ENCODE peak calls at places on chromosome 12, in six cellular contexts. R is CD8-positive, alpha-beta memory T cell; H is CD4-positive, alpha-beta memory T cell; O is PC-9; D is mammary epithelial cell; K is tibial nerve. S is an unnamed sample. For H3K27me3 and H3K4me1, the result is how much of the 10 kb centered on the place peaks cover.

GRCh38 chr12:77940011-77940423 is 109.3 kb downstream of the NAV3 start:
- DNase-seq in R (no peak), H (no peak), O (peak), D (peak), K (no peak), S (no peak)

GRCh38 chr12:31590730-31591307 is at the start of gene DENND5B:
- DNase-seq in R (peak), H (peak), O (no peak), D (peak), K (peak), S (peak)

GRCh38 chr12:57127710-57128518 is at the start of gene LRP1:
- DNase-seq in R (peak), H (peak), O (peak), D (peak), K (peak), S (peak)

GRCh38 chr12:100141666-100141997 is 1.0 kb downstream of the BLTP3B start:
- DNase-seq in R (no peak), H (peak), O (peak), D (peak), K (no peak), S (no peak)

GRCh38 chr12:59088673-59089072 is 168.4 kb upstream of the LRIG3 start:
- DNase-seq in R (no peak), H (no peak), O (no peak), D (no peak), K (no peak), S (no peak)

GRCh38 chr12:131276501-131277185 is 322.9 kb downstream of the ADGRD1 start:
- DNase-seq in R (no peak), H (no peak), O (no peak), D (no peak), K (no peak), S (peak)

GRCh38 chr12:41709463-41710285 is 435.0 kb downstream of the GXYLT1 start:
- DNase-seq in R (no peak), H (no peak), O (no peak), D (peak), K (no peak), S (no peak)

GRCh38 chr12:108231109-108231905 is 102.2 kb downstream of the WSCD2 start:
- DNase-seq in R (no peak), H (no peak), O (no peak), D (no peak), K (no peak), S (no peak)

GRCh38 chr12:27176765-27177164 is 67.3 kb upstream of the STK38L start:
- DNase-seq in R (no peak), H (no peak), O (peak), D (peak), K (no peak), S (no peak)

GRCh38 chr12:109093022-109093918 is at the start of gene ALKBH2:
- DNase-seq in R (peak), H (peak), O (peak), D (peak), K (peak), S (peak)

GRCh38 chr12:98758331-98758730 is 113.2 kb downstream of the APAF1 start:
- DNase-seq in R (no peak), H (no peak), O (no peak), D (no peak), K (no peak), S (no peak)

GRCh38 chr12:108839011-108839889 is 18.1 kb downstream of the SSH1 start:
- DNase-seq in R (no peak), H (no peak), O (no peak), D (peak), K (peak), S (peak)

GRCh38 chr12:96810477-96810876 is 96.6 kb upstream of the NEDD1 start:
- DNase-seq in R (no peak), H (no peak), O (no peak), D (no peak), K (no peak), S (no peak)

GRCh38 chr12:131929530-131930456 is 717 bp downstream of the PUS1 start:
- DNase-seq in R (peak), H (peak), O (no peak), D (peak), K (no peak), S (no peak)

GRCh38 chr12:124032265-124032886 is 59.4 kb downstream of the ZNF664 start:
- DNase-seq in R (no peak), H (no peak), O (no peak), D (peak), K (no peak), S (no peak)

GRCh38 chr12:57626929-57627445 is 6.0 kb downstream of the B4GALNT1 start:
- DNase-seq in R (no peak), H (no peak), O (no peak), D (no peak), K (no peak), S (no peak)

GRCh38 chr12:66960704-66961690 is 282.1 kb upstream of the GRIP1 start:
- DNase-seq in R (no peak), H (no peak), O (peak), D (peak), K (no peak), S (no peak)

GRCh38 chr12:111827916-111828315 is 14.1 kb upstream of the MAPKAPK5 start:
- DNase-seq in R (no peak), H (no peak), O (no peak), D (no peak), K (no peak), S (no peak)

GRCh38 chr12:57545809-57546437 is 1.1 kb downstream of the DCTN2 start:
- DNase-seq in R (no peak), H (no peak), O (no peak), D (peak), K (no peak), S (no peak)

GRCh38 chr12:96774501-96775256 is 132.4 kb upstream of the NEDD1 start:
- DNase-seq in R (no peak), H (no peak), O (no peak), D (no peak), K (no peak), S (no peak)

GRCh38 chr12:99766408-99766807 is 118.9 kb downstream of the GARIN6 start:
- DNase-seq in R (no peak), H (no peak), O (no peak), D (peak), K (no peak), S (no peak)

GRCh38 chr12:81627336-81628189 is 131.6 kb downstream of the PPFIA2 start:
- DNase-seq in R (no peak), H (no peak), O (no peak), D (peak), K (no peak), S (no peak)

DNA sequence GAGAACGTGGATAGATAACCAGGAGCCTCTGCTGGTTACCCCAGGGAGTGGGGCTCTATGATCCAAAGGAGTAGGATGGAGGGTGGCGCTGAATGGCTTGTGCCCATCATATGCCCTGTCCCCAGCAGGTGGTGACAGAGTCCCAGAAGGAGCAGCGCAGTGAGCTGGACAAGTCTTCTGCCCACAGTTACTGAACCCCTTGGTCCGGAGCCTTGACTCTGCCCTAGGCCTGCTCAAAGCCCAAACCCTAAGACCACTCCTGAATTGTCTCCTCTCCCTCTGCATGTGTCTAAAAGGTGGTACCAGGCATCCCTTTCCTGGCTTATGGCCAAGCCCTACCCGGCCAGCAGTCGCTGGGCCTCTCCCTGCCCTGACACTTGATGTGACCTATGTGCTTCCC is 3.2 kb downstream of the PRPH start:
- DNase-seq in R (no peak), H (no peak), O (no peak), D (no peak), K (no peak), S (no peak)
- H3K27me3 ChIP-seq in R (under half), H (under half), O (under half), D (under half), K (half or more), S (half or more)

GRCh38 chr12:114399664-114400211 is 6.2 kb downstream of the TBX5 start:
- DNase-seq in R (no peak), H (no peak), O (no peak), D (peak), K (no peak), S (no peak)
- H3K4me1 ChIP-seq in R (under half), H (under half), O (under half), D (under half), K (under half), S (under half)

DNA sequence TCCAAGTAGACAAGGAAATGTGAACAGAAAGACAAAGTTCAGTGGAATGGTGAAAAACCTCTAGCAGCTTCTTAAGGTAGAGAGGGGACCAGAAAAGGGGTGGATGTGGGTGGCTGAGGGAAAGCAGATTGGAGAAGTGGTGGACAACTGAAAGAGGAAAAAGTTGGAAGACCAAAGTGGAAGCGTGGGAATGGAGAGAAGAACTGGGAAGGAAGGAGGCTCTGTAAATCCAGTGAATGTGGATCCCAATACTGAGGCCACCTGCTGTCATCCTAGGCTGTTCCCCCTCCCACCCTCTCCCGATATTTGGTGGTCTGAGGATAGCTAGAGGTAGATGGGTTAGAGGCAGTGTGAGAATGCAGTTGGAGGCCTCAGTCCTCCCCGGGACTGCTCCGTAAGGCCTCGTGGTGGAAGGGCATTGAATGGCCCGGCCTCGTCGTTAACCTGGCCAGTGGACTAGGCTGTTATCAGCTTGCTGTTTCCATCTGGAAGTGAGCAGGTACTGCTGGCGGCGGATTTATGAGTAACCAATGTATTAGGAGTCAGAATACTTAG is 822 bp upstream of the POU6F1 start:
- DNase-seq in R (no peak), H (no peak), O (no peak), D (no peak), K (no peak), S (peak)
- H3K4me3 ChIP-seq in R (peak), H (peak), O (peak), D (peak), K (peak), S (peak)

GRCh38 chr12:204261-204678 is 9.7 kb downstream of the SLC6A12 start:
- DNase-seq in R (no peak), H (no peak), O (no peak), D (no peak), K (no peak), S (no peak)
- H3K27me3 ChIP-seq in R (under half), H (under half), O (half or more), D (under half), K (under half), S (under half)

GRCh38 chr12:65953621-65954020 is 129.3 kb downstream of the HMGA2 start:
- DNase-seq in R (no peak), H (no peak), O (no peak), D (no peak), K (no peak), S (no peak)

GRCh38 chr12:65949986-65950385 is 125.7 kb downstream of the HMGA2 start:
- DNase-seq in R (no peak), H (no peak), O (no peak), D (peak), K (no peak), S (no peak)

GRCh38 chr12:65952737-65953209 is 128.5 kb downstream of the HMGA2 start:
- DNase-seq in R (no peak), H (no peak), O (no peak), D (peak), K (no peak), S (no peak)

GRCh38 chr12:65949009-65949623 is 124.8 kb downstream of the HMGA2 start:
- DNase-seq in R (no peak), H (no peak), O (no peak), D (no peak), K (no peak), S (no peak)

GRCh38 chr12:65951697-65952096 is 127.4 kb downstream of the HMGA2 start:
- DNase-seq in R (no peak), H (no peak), O (no peak), D (no peak), K (no peak), S (no peak)
- H3K4me1 ChIP-seq in R (under half), H (under half), O (under half), D (half or more), K (under half), S (under half)

GRCh38 chr12:4084631-4085030 is 188.9 kb upstream of the CCND2 start:
- DNase-seq in R (no peak), H (no peak), O (no peak), D (no peak), K (no peak), S (no peak)
- H3K4me3 ChIP-seq in R (no peak), H (no peak), O (no peak), D (no peak), K (no peak), S (no peak)

GRCh38 chr12:114479831-114480230 is 73.9 kb upstream of the TBX5 start:
- DNase-seq in R (no peak), H (no peak), O (no peak), D (no peak), K (no peak), S (no peak)

GRCh38 chr12:114483996-114484395 is 78.1 kb upstream of the TBX5 start:
- DNase-seq in R (no peak), H (no peak), O (no peak), D (no peak), K (no peak), S (no peak)

GRCh38 chr12:114481200-114481535 is 75.2 kb upstream of the TBX5 start:
- DNase-seq in R (no peak), H (no peak), O (no peak), D (no peak), K (no peak), S (no peak)

GRCh38 chr12:114478891-114479290 is 72.9 kb upstream of the TBX5 start:
- DNase-seq in R (no peak), H (no peak), O (no peak), D (no peak), K (no peak), S (no peak)

GRCh38 chr12:114480309-114481199 is 74.6 kb upstream of the TBX5 start:
- DNase-seq in R (no peak), H (no peak), O (no peak), D (peak), K (no peak), S (no peak)
- H3K27me3 ChIP-seq in R (under half), H (under half), O (half or more), D (under half), K (half or more), S (half or more)

GRCh38 chr12:54372113-54372806 is 8.0 kb upstream of the GPR84 start:
- DNase-seq in R (no peak), H (no peak), O (no peak), D (no peak), K (no peak), S (no peak)
- H3K4me1 ChIP-seq in R (under half), H (under half), O (under half), D (half or more), K (under half), S (under half)

GRCh38 chr12:90299121-90299520 is 590.5 kb upstream of the ATP2B1 start:
- DNase-seq in R (no peak), H (no peak), O (no peak), D (no peak), K (no peak), S (no peak)
- H3K4me3 ChIP-seq in R (no peak), H (no peak), O (no peak), D (no peak), K (no peak), S (no peak)

S was measured in lower lobe of right lung.